ENCODE peak calls at places on chromosome 14, in five cellular contexts. U is cardiac muscle cell, N is psoas muscle, M is mesothelial cell of epicardium, L is NCI-H1092. G is an unnamed sample.

GRCh38 chr14:96511146-96511545 is 9.0 kb downstream of the PAPOLA start:
- DNase-seq in L (no peak), M (no peak), N (no peak), U (no peak), G (no peak)

GRCh38 chr14:59356783-59357182 is 108.4 kb downstream of the GPR135 start:
- DNase-seq in L (no peak), N (no peak), M (no peak), U (no peak), G (no peak)

GRCh38 chr14:104677506-104678332 is 11.7 kb upstream of the INF2 start:
- DNase-seq in N (peak), L (peak), M (no peak), U (peak), G (no peak)

GRCh38 chr14:77601846-77602609 is 14.4 kb downstream of the SPTLC2 start:
- DNase-seq in M (no peak), L (no peak), N (no peak), U (no peak), G (no peak)

GRCh38 chr14:44616204-44616603 is 109.1 kb upstream of the FSCB start:
- DNase-seq in M (no peak), U (no peak), N (no peak), L (no peak), G (no peak)

GRCh38 chr14:58751788-58752187 is 114.0 kb downstream of the DACT1 start:
- DNase-seq in L (no peak), N (no peak), M (no peak), U (no peak), G (no peak)

GRCh38 chr14:104795781-104796681 is 483 bp upstream of the AKT1 start:
- DNase-seq in N (peak), U (peak), M (no peak), L (no peak), G (no peak)

GRCh38 chr14:72476657-72477499 is 417.0 kb downstream of the DPF3 start:
- DNase-seq in M (no peak), L (no peak), U (no peak), N (no peak), G (no peak)

GRCh38 chr14:61560323-61560722 is 135.0 kb upstream of the HIF1A start:
- DNase-seq in M (no peak), L (no peak), U (peak), N (no peak), G (no peak)

G was measured in NCI-H187.